ENCODE peak calls at places on chromosome 21, in eight cellular contexts. C, U, J, F, E, H, O and A are unnamed samples.

GRCh38 chr21:45260191-45260795 is 27.4 kb downstream of the POFUT2 start:
- DNase-seq in C (no peak), U (no peak), J (no peak), F (no peak), E (no peak), H (no peak), O (no peak), A (no peak)

GRCh38 chr21:34836103-34836932 is 167.5 kb downstream of the CLIC6 start:
- DNase-seq in C (no peak), U (peak), J (no peak), F (no peak), E (no peak), H (peak), O (peak), A (peak)

GRCh38 chr21:14989359-14989758 is 75.4 kb downstream of the NRIP1 start:
- DNase-seq in C (no peak), U (peak), J (no peak), F (no peak), E (no peak), H (peak), O (no peak), A (no peak)

GRCh38 chr21:28832013-28832714 is 160.5 kb downstream of the LTN1 start:
- DNase-seq in C (no peak), U (peak), J (no peak), F (no peak), E (no peak), H (no peak), O (no peak), A (peak)

GRCh38 chr21:28738882-28739281 is 253.8 kb downstream of the LTN1 start:
- DNase-seq in C (no peak), U (no peak), J (no peak), F (no peak), E (no peak), H (no peak), O (no peak), A (no peak)

GRCh38 chr21:17458279-17458678 is 54.6 kb upstream of the CXADR start:
- DNase-seq in C (no peak), U (no peak), J (no peak), F (no peak), E (no peak), H (no peak), O (no peak), A (no peak)

GRCh38 chr21:44869860-44870747 is 3.4 kb downstream of the PTTG1IP start:
- DNase-seq in C (no peak), U (peak), J (peak), F (no peak), E (no peak), H (peak), O (no peak), A (peak)

GRCh38 chr21:28272272-28272992 is 720.2 kb downstream of the LTN1 start:
- DNase-seq in C (no peak), U (peak), J (no peak), F (no peak), E (no peak), H (no peak), O (no peak), A (no peak)

GRCh38 chr21:43691801-43692200 is 27.1 kb upstream of the PDXK start:
- DNase-seq in C (no peak), U (no peak), J (no peak), F (no peak), E (no peak), H (no peak), O (no peak), A (no peak)

GRCh38 chr21:44958471-44959191 is 18.8 kb downstream of the SLX9 start:
- DNase-seq in C (no peak), U (peak), J (no peak), F (no peak), E (no peak), H (no peak), O (peak), A (no peak)

GRCh38 chr21:15094706-15095105 is 29.9 kb upstream of the NRIP1 start:
- DNase-seq in C (no peak), U (no peak), J (no peak), F (no peak), E (no peak), H (no peak), O (no peak), A (no peak)

GRCh38 chr21:44525431-44526095 is 14.4 kb downstream of the KRTAP10-1 start:
- DNase-seq in C (no peak), U (no peak), J (no peak), F (no peak), E (no peak), H (no peak), O (no peak), A (no peak)

GRCh38 chr21:16535100-16535418 is 805.3 kb downstream of the USP25 start:
- DNase-seq in C (no peak), U (peak), J (no peak), F (peak), E (no peak), H (peak), O (peak), A (peak)

GRCh38 chr21:39852021-39852721 is 15.1 kb upstream of the PCP4 start:
- DNase-seq in C (no peak), U (no peak), J (no peak), F (no peak), E (no peak), H (no peak), O (no peak), A (no peak)

GRCh38 chr21:28971171-28971570 is 21.5 kb downstream of the LTN1 start:
- DNase-seq in C (no peak), U (peak), J (no peak), F (no peak), E (no peak), H (no peak), O (no peak), A (no peak)

GRCh38 chr21:26845066-26845749 is at the start of gene ADAMTS1:
- DNase-seq in C (peak), U (peak), J (no peak), F (peak), E (no peak), H (peak), O (peak), A (peak)

GRCh38 chr21:42623684-42624083 is 29.7 kb upstream of the PDE9A start:
- DNase-seq in C (no peak), U (no peak), J (no peak), F (no peak), E (no peak), H (no peak), O (no peak), A (no peak)

GRCh38 chr21:34571994-34572393 is 42.9 kb downstream of the RCAN1 start:
- DNase-seq in C (no peak), U (no peak), J (no peak), F (no peak), E (no peak), H (no peak), O (no peak), A (no peak)

GRCh38 chr21:26732442-26733221 is 112.6 kb downstream of the ADAMTS1 start:
- DNase-seq in C (peak), U (peak), J (no peak), F (peak), E (no peak), H (peak), O (no peak), A (no peak)

GRCh38 chr21:42581676-42582371 is 68.2 kb downstream of the SLC37A1 start:
- DNase-seq in C (no peak), U (no peak), J (peak), F (no peak), E (no peak), H (no peak), O (no peak), A (no peak)

GRCh38 chr21:35491114-35491513 is 442.0 kb upstream of the RUNX1 start:
- DNase-seq in C (no peak), U (no peak), J (no peak), F (no peak), E (no peak), H (no peak), O (no peak), A (no peak)

GRCh38 chr21:43676391-43676790 is 17.0 kb downstream of the RRP1B start:
- DNase-seq in C (no peak), U (no peak), J (no peak), F (no peak), E (no peak), H (no peak), O (no peak), A (no peak)